ENCODE peak calls at places on chromosome 18, in nine cellular contexts. K, D, U, E, W, F, B, C and Y are unnamed samples.

GRCh38 chr18:36711813-36712444 is 116.9 kb downstream of the TPGS2 start:
- DNase-seq in B (peak), D (peak), C (peak), F (no peak), E (peak), W (peak), K (no peak), U (peak), Y (peak)

GRCh38 chr18:2547477-2548087 is 23.7 kb downstream of the METTL4 start:
- DNase-seq in D (peak), U (no peak), B (peak), E (peak), C (no peak), F (no peak), W (no peak), K (peak), Y (no peak)

GRCh38 chr18:77522031-77522675 is 272.5 kb downstream of the GALR1 start:
- DNase-seq in F (no peak), D (no peak), C (no peak), B (no peak), K (no peak), W (no peak), U (no peak), E (no peak), Y (no peak)

GRCh38 chr18:43279015-43279758 is 1.9 kb upstream of the SYT4 start:
- DNase-seq in C (no peak), W (no peak), F (no peak), B (no peak), E (peak), U (peak), K (no peak), D (peak), Y (peak)

GRCh38 chr18:52700757-52701156 is 360.8 kb downstream of the DCC start:
- DNase-seq in C (no peak), F (no peak), W (no peak), D (no peak), K (no peak), U (no peak), E (no peak), B (no peak), Y (no peak)

GRCh38 chr18:33751613-33752221 is 173.7 kb downstream of the ASXL3 start:
- DNase-seq in C (no peak), W (no peak), D (peak), B (peak), U (no peak), K (no peak), E (no peak), F (no peak), Y (no peak)

GRCh38 chr18:52392160-52392559 is 52.2 kb downstream of the DCC start:
- DNase-seq in C (peak), D (no peak), U (no peak), B (no peak), F (no peak), W (no peak), K (no peak), E (no peak), Y (no peak)

GRCh38 chr18:63005306-63005705 is 290.0 kb downstream of the PHLPP1 start:
- DNase-seq in B (no peak), K (no peak), C (no peak), W (no peak), D (no peak), E (no peak), U (no peak), F (no peak), Y (no peak)

GRCh38 chr18:42112657-42113420 is 157.8 kb downstream of the PIK3C3 start:
- DNase-seq in D (no peak), B (no peak), C (no peak), U (no peak), E (no peak), W (no peak), F (no peak), K (no peak), Y (no peak)

GRCh38 chr18:49371786-49372185 is 88.7 kb downstream of the DYM start:
- DNase-seq in E (no peak), K (no peak), B (no peak), U (no peak), F (no peak), W (no peak), D (no peak), C (no peak), Y (no peak)

GRCh38 chr18:13217466-13217961 is 1.0 kb upstream of the LDLRAD4 start:
- DNase-seq in D (peak), F (no peak), C (no peak), E (peak), U (no peak), W (peak), K (no peak), B (peak), Y (peak)

GRCh38 chr18:45167109-45167551 is 448.1 kb upstream of the SLC14A2 start:
- DNase-seq in E (peak), F (no peak), D (no peak), W (no peak), K (no peak), U (no peak), B (peak), C (no peak), Y (no peak)

GRCh38 chr18:74166397-74166796 is 18.1 kb downstream of the TIMM21 start:
- DNase-seq in C (no peak), W (no peak), B (no peak), D (no peak), K (no peak), F (no peak), U (no peak), E (no peak), Y (no peak)

GRCh38 chr18:61893971-61894750 is 1.4 kb upstream of the RNF152 start:
- DNase-seq in B (peak), U (no peak), D (peak), F (no peak), E (peak), C (no peak), K (no peak), W (peak), Y (peak)

GRCh38 chr18:65954372-65954771 is 203.6 kb downstream of the CDH7 start:
- DNase-seq in K (no peak), U (no peak), B (no peak), F (no peak), D (no peak), C (no peak), E (no peak), W (no peak), Y (no peak)

DNA sequence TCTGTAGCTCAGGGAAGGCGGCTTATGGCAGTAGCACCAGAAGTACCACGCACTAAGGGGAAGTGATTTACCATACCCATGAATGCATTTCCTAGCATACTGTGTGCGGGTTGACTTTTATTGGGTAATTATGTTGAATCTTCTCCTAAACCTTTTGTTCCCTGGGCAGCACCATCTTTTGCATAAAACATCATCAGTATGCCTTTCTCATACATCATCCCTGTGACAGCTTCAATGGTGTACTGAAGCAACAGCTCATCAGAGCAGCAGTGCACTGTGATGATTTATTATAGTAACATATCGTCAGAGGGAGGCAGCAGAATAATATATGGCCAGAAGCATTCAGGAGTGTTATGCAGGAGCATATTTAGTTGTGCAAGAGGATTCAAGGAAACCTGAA is 204.9 kb downstream of the CDH7 start:
- DNase-seq in D (no peak), C (no peak), B (no peak), E (no peak), W (no peak), K (no peak), F (no peak), U (no peak), Y (no peak)
- TF ChIP-seq CTCF in D (no peak), C (no peak), B (no peak), E (no peak), W (no peak), K (no peak), F (no peak), U (no peak), Y (no peak)

GRCh38 chr18:23154021-23154420 is 18.7 kb downstream of the CABLES1 start:
- DNase-seq in K (no peak), C (no peak), W (no peak), F (no peak), B (no peak), U (no peak), E (no peak), D (no peak), Y (no peak)

GRCh38 chr18:23155537-23155936 is 20.3 kb downstream of the CABLES1 start:
- DNase-seq in E (peak), K (no peak), C (no peak), F (no peak), W (no peak), D (no peak), U (no peak), B (no peak), Y (no peak)

GRCh38 chr18:23156134-23156533 is 20.8 kb downstream of the CABLES1 start:
- DNase-seq in W (no peak), C (no peak), K (no peak), U (no peak), D (no peak), B (no peak), F (no peak), E (no peak), Y (no peak)

GRCh38 chr18:23158058-23158457 is 22.8 kb downstream of the CABLES1 start:
- DNase-seq in E (no peak), D (no peak), W (no peak), F (no peak), C (no peak), U (no peak), B (no peak), K (no peak), Y (no peak)

DNA sequence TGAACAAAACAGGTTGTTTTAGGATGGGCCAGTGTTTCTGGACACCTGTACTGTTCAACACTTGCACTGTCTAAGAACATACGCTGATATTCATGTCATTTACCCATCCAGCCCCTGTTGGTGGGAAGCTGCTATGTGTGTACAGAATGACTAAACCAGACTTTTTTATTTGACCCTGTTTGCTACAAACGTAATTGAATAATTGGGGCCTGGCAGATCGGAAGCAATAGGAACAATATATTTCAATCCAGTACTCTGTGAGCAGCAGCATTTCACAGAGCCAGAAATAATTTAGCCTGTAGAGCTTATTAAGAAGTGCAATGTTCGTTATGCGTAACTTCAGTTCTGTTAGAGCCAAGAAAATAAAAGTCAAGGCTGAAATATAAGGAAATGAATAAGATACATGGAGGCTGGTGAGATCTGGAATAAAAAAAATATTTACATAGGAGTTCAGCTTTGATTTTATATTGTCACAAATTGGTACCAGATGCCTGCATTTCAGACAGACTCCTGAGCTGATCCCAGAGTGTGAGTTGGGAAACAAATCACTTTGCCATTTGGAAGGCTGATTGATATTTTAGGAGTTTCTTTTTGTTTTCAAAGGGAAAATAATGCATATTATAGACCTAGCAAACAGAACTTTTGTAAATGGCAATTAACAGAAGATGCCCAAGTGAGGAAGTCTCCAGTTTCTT is 19.7 kb downstream of the CABLES1 start:
- DNase-seq in E (no peak), K (no peak), D (no peak), U (no peak), W (no peak), B (no peak), F (no peak), C (no peak), Y (no peak)
- TF ChIP-seq CTCF in E (no peak), K (no peak), D (no peak), U (no peak), W (no peak), B (no peak), F (no peak), C (peak), Y (no peak)

GRCh38 chr18:80198994-80199748 is 48.1 kb downstream of the PARD6G start:
- DNase-seq in K (no peak), U (no peak), W (no peak), C (no peak), F (no peak), B (no peak), E (no peak), D (no peak), Y (no peak)

GRCh38 chr18:80198391-80198790 is 48.9 kb downstream of the PARD6G start:
- DNase-seq in W (no peak), F (no peak), E (no peak), D (no peak), C (no peak), B (no peak), K (no peak), U (no peak), Y (no peak)

GRCh38 chr18:80201739-80202138 is 45.6 kb downstream of the PARD6G start:
- DNase-seq in F (no peak), U (no peak), C (no peak), B (no peak), W (no peak), K (no peak), D (no peak), E (no peak), Y (no peak)

GRCh38 chr18:80200932-80201672 is 46.2 kb downstream of the PARD6G start:
- DNase-seq in E (no peak), C (no peak), W (no peak), B (no peak), K (no peak), U (no peak), D (no peak), F (no peak), Y (no peak)

DNA sequence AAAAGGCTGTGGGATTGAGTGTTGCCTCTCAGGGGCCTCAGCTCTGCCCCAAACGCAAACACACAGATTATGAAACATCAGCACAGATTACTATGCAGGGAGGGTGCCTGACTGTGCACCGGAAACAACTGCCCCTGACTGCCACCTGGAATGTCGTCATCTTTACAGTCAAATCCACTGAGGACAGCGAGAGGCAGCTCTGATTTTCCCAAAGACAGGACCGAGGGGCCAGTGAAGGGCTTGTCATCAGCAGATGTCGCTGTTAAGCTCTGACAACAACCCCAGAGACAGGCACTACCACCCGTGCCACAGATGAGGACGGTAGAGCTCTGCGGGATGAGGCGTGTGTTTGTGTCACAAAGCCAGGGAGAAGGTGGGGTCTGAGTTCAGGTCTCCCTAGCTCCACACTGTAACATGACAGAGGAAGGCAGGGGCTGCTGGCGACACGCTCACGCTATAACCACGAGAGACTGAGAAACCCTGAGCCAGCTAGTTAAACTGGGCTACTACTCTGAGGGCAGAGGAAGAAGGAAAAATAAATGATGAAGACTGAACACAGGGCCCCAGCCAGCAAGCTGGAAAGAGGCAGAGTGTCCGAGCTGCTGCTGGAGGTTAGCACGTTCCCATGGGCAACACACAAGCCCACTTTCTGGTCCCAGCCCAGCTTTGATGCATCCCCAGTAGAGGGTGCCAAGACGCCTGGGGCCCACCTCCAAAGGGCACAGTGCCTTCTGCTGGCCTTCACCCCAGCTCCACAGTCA is 47.0 kb downstream of the PARD6G start:
- DNase-seq in U (no peak), D (peak), B (peak), C (no peak), K (no peak), E (no peak), W (no peak), F (no peak), Y (no peak)
- TF ChIP-seq CTCF in U (no peak), D (peak), B (peak), C (peak), K (no peak), E (no peak), W (no peak), F (no peak), Y (no peak)

DNA sequence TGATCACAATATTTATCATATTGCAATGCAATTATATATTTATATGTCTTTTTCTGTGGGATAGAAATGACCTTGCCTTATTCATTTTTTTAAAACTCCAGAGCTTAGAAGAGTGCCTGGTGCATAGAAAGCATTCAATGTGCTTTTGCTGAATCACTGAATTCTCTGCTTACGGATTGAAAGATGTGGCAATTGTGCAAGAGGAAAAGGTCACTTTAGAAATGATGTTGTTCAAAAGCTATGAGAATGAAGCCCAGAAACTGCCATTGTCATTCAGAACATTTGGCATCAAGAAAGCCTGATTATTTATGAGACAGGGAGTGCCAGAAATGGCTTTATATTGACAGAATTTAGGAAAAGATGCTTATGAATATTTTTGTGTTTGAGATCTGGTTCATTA is 678.6 kb upstream of the CDH2 start:
- DNase-seq in C (no peak), D (peak), B (peak), F (no peak), K (no peak), W (no peak), E (peak), U (no peak), Y (no peak)
- TF ChIP-seq CTCF in C (no peak), D (no peak), B (no peak), F (no peak), K (no peak), W (no peak), E (no peak), U (no peak), Y (no peak)

GRCh38 chr18:59448546-59448945 is 89.5 kb upstream of the LMAN1 start:
- DNase-seq in E (peak), W (no peak), K (no peak), F (no peak), C (no peak), U (no peak), B (peak), D (no peak), Y (no peak)

GRCh38 chr18:59451963-59452362 is 92.9 kb upstream of the LMAN1 start:
- DNase-seq in D (no peak), B (no peak), K (no peak), F (no peak), W (no peak), E (no peak), C (no peak), U (no peak), Y (no peak)

GRCh38 chr18:59451073-59451472 is 92.0 kb upstream of the LMAN1 start:
- DNase-seq in C (no peak), E (no peak), D (no peak), K (no peak), B (no peak), U (no peak), W (no peak), F (no peak), Y (no peak)

GRCh38 chr18:59446012-59446411 is 86.9 kb upstream of the LMAN1 start:
- DNase-seq in U (no peak), B (peak), E (peak), K (no peak), F (no peak), C (no peak), W (no peak), D (no peak), Y (no peak)
- TF ChIP-seq CTCF in U (peak), B (peak), E (peak), K (no peak), F (no peak), C (no peak), W (no peak), D (no peak), Y (no peak)

GRCh38 chr18:58042826-58043362 is 1.1 kb upstream of the NEDD4L start:
- DNase-seq in W (no peak), C (no peak), D (no peak), B (no peak), U (no peak), E (no peak), K (no peak), F (no peak), Y (no peak)

GRCh38 chr18:58043452-58044369 is at the start of gene NEDD4L:
- DNase-seq in F (peak), W (peak), D (peak), C (no peak), K (peak), E (peak), U (no peak), B (peak), Y (peak)

GRCh38 chr18:58044370-58045264 is 591 bp downstream of the NEDD4L start:
- DNase-seq in F (peak), B (peak), C (no peak), U (no peak), W (peak), K (no peak), D (peak), E (peak), Y (peak)

GRCh38 chr18:58038063-58038462 is 6.0 kb upstream of the NEDD4L start:
- DNase-seq in C (no peak), F (no peak), D (no peak), K (no peak), E (no peak), B (no peak), W (no peak), U (no peak), Y (no peak)

DNA sequence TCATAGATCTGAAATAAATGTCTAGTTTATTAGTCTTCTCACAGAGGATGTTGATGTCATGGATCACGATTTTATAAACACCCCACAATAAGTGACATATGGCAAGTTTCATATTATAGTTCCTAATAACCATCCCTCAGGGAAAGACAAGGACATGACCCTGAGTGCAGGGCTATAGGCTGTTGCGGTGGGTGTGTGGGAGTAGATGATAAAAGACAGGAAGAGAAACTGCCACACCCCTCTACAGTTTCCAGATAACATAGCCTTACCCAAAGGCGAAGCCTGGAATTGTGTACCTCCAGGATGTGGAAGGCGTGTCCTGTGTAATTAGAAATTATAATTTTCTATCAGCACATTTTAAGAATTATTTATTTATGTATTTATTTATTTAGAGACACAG is 2.4 kb upstream of the NEDD4L start:
- DNase-seq in K (no peak), F (no peak), W (no peak), C (no peak), U (no peak), E (no peak), B (no peak), D (no peak), Y (no peak)
- TF ChIP-seq CTCF in K (no peak), F (no peak), W (no peak), C (no peak), U (no peak), E (no peak), B (no peak), D (no peak), Y (no peak)

DNA sequence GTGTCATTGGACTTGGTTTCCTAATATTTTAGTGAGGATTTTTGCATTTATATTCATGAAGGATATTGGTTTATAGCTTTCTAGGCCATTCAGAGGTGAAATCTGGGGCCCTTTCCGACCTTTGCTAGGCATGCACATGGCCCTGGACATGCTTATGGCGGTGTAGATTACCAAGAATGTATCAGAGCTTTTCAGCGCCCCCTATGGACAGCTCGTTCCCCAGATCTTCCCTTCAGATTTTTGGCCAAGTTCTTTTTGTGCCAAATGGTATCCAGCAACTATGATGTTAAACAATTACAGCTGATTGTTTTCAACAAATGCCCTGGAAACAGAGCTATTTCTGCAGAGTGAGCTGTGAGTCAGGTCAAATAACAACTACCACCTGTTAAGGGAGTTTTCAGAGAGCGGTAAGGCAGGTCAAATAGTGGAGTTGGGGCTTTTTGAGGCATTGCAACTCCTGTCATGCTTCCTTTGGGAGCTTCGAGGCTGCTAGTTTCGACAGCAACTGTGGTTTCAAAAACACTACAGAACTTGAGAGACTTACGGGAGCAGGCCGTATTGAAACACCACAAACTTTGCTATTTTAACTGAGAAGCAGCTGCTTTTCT is 188.3 kb downstream of the ZNF516 start:
- DNase-seq in F (no peak), E (no peak), B (no peak), D (no peak), C (no peak), W (no peak), U (no peak), K (no peak), Y (no peak)
- TF ChIP-seq CTCF in F (no peak), E (peak), B (peak), D (no peak), C (no peak), W (no peak), U (no peak), K (no peak), Y (no peak)